ENCODE peak calls at places on chromosome 1, in four cellular contexts. One of them, this sample, is unnamed.
A peak's percentile ranks its signal among the peaks of the same experiment; 100 is the strongest.

GRCh38 chr1:230972855-230973271 is 5.8 kb downstream of the TTC13 start:
- DNase-seq in progenitor cell of endocrine pancreas: no peak
- DNase-seq in fibroblast of lung: no peak
- DNase-seq in stimulated activated naive CD8-positive, alpha-beta T cell treated with anti-CD3 and anti-CD28 coated beads, Interleukin-15, Interleukin-2, amounts not matched to agents 100 U/mL and 50 U/mL, for 24 hours: peak; percentile 38
- DNase-seq in this sample: peak; percentile 9

GRCh38 chr1:102191723-102192122 is 195.0 kb upstream of the OLFM3 start:
- DNase-seq in progenitor cell of endocrine pancreas: no peak
- DNase-seq in stimulated activated naive CD8-positive, alpha-beta T cell treated with anti-CD3 and anti-CD28 coated beads, Interleukin-15, Interleukin-2, amounts not matched to agents 100 U/mL and 50 U/mL, for 24 hours: no peak
- DNase-seq in fibroblast of lung: peak; percentile 2
- DNase-seq in this sample: no peak

GRCh38 chr1:166113031-166113430 is 53.8 kb downstream of the FAM78B start:
- DNase-seq in progenitor cell of endocrine pancreas: no peak
- DNase-seq in stimulated activated naive CD8-positive, alpha-beta T cell treated with anti-CD3 and anti-CD28 coated beads, Interleukin-15, Interleukin-2, amounts not matched to agents 100 U/mL and 50 U/mL, for 24 hours: no peak
- DNase-seq in fibroblast of lung: no peak
- DNase-seq in this sample: no peak

GRCh38 chr1:19405195-19405760 is 80.1 kb downstream of the CAPZB start:
- DNase-seq in progenitor cell of endocrine pancreas: no peak
- DNase-seq in stimulated activated naive CD8-positive, alpha-beta T cell treated with anti-CD3 and anti-CD28 coated beads, Interleukin-15, Interleukin-2, amounts not matched to agents 100 U/mL and 50 U/mL, for 24 hours: no peak
- DNase-seq in fibroblast of lung: no peak
- DNase-seq in this sample: no peak

GRCh38 chr1:222464841-222465210 is 83.1 kb downstream of the HHIPL2 start:
- DNase-seq in progenitor cell of endocrine pancreas: no peak
- DNase-seq in stimulated activated naive CD8-positive, alpha-beta T cell treated with anti-CD3 and anti-CD28 coated beads, Interleukin-15, Interleukin-2, amounts not matched to agents 100 U/mL and 50 U/mL, for 24 hours: peak; percentile 78
- DNase-seq in fibroblast of lung: peak; percentile 82
- DNase-seq in this sample: peak; percentile 37

GRCh38 chr1:168260393-168260792 is 20.3 kb upstream of the TBX19 start:
- DNase-seq in fibroblast of lung: no peak
- DNase-seq in progenitor cell of endocrine pancreas: no peak
- DNase-seq in stimulated activated naive CD8-positive, alpha-beta T cell treated with anti-CD3 and anti-CD28 coated beads, Interleukin-15, Interleukin-2, amounts not matched to agents 100 U/mL and 50 U/mL, for 24 hours: no peak
- DNase-seq in this sample: no peak

GRCh38 chr1:116573388-116574100 is 2.7 kb upstream of the CD58 start:
- DNase-seq in stimulated activated naive CD8-positive, alpha-beta T cell treated with anti-CD3 and anti-CD28 coated beads, Interleukin-15, Interleukin-2, amounts not matched to agents 100 U/mL and 50 U/mL, for 24 hours: no peak
- DNase-seq in progenitor cell of endocrine pancreas: no peak
- DNase-seq in fibroblast of lung: no peak
- DNase-seq in this sample: peak; percentile 52

GRCh38 chr1:232833966-232834535 is 28.8 kb downstream of the MAP10 start:
- DNase-seq in stimulated activated naive CD8-positive, alpha-beta T cell treated with anti-CD3 and anti-CD28 coated beads, Interleukin-15, Interleukin-2, amounts not matched to agents 100 U/mL and 50 U/mL, for 24 hours: no peak
- DNase-seq in fibroblast of lung: no peak
- DNase-seq in progenitor cell of endocrine pancreas: no peak
- DNase-seq in this sample: peak; percentile 14

GRCh38 chr1:106937104-106937503 is 119.4 kb upstream of the PRMT6 start:
- DNase-seq in progenitor cell of endocrine pancreas: no peak
- DNase-seq in fibroblast of lung: peak; percentile 86
- DNase-seq in stimulated activated naive CD8-positive, alpha-beta T cell treated with anti-CD3 and anti-CD28 coated beads, Interleukin-15, Interleukin-2, amounts not matched to agents 100 U/mL and 50 U/mL, for 24 hours: no peak
- DNase-seq in this sample: peak; percentile 91

GRCh38 chr1:173122958-173123852 is 72.5 kb upstream of the TNFSF18 start:
- DNase-seq in fibroblast of lung: peak; percentile 98
- DNase-seq in progenitor cell of endocrine pancreas: no peak
- DNase-seq in stimulated activated naive CD8-positive, alpha-beta T cell treated with anti-CD3 and anti-CD28 coated beads, Interleukin-15, Interleukin-2, amounts not matched to agents 100 U/mL and 50 U/mL, for 24 hours: no peak
- DNase-seq in this sample: peak; percentile 88

GRCh38 chr1:248631354-248632041 is 3.4 kb downstream of the OR2T11 start:
- DNase-seq in stimulated activated naive CD8-positive, alpha-beta T cell treated with anti-CD3 and anti-CD28 coated beads, Interleukin-15, Interleukin-2, amounts not matched to agents 100 U/mL and 50 U/mL, for 24 hours: no peak
- DNase-seq in progenitor cell of endocrine pancreas: no peak
- DNase-seq in fibroblast of lung: no peak
- DNase-seq in this sample: no peak

GRCh38 chr1:55951291-55951690 is 628.1 kb downstream of the PLPP3 start:
- DNase-seq in progenitor cell of endocrine pancreas: no peak
- DNase-seq in stimulated activated naive CD8-positive, alpha-beta T cell treated with anti-CD3 and anti-CD28 coated beads, Interleukin-15, Interleukin-2, amounts not matched to agents 100 U/mL and 50 U/mL, for 24 hours: no peak
- DNase-seq in fibroblast of lung: peak; percentile 8
- DNase-seq in this sample: peak; percentile 12

GRCh38 chr1:178810585-178810984 is 60.3 kb downstream of the ANGPTL1 start:
- DNase-seq in fibroblast of lung: no peak
- DNase-seq in progenitor cell of endocrine pancreas: no peak
- DNase-seq in stimulated activated naive CD8-positive, alpha-beta T cell treated with anti-CD3 and anti-CD28 coated beads, Interleukin-15, Interleukin-2, amounts not matched to agents 100 U/mL and 50 U/mL, for 24 hours: no peak
- DNase-seq in this sample: no peak

GRCh38 chr1:94954292-94955220 is 27.6 kb upstream of the CNN3 start:
- DNase-seq in progenitor cell of endocrine pancreas: no peak
- DNase-seq in stimulated activated naive CD8-positive, alpha-beta T cell treated with anti-CD3 and anti-CD28 coated beads, Interleukin-15, Interleukin-2, amounts not matched to agents 100 U/mL and 50 U/mL, for 24 hours: no peak
- DNase-seq in fibroblast of lung: no peak
- DNase-seq in this sample: no peak

GRCh38 chr1:86753700-86754099 is 49.3 kb downstream of the SH3GLB1 start:
- DNase-seq in stimulated activated naive CD8-positive, alpha-beta T cell treated with anti-CD3 and anti-CD28 coated beads, Interleukin-15, Interleukin-2, amounts not matched to agents 100 U/mL and 50 U/mL, for 24 hours: no peak
- DNase-seq in fibroblast of lung: no peak
- DNase-seq in progenitor cell of endocrine pancreas: no peak
- DNase-seq in this sample: no peak

GRCh38 chr1:41547336-41547735 is 62.9 kb upstream of the EDN2 start:
- DNase-seq in progenitor cell of endocrine pancreas: no peak
- DNase-seq in stimulated activated naive CD8-positive, alpha-beta T cell treated with anti-CD3 and anti-CD28 coated beads, Interleukin-15, Interleukin-2, amounts not matched to agents 100 U/mL and 50 U/mL, for 24 hours: no peak
- DNase-seq in fibroblast of lung: no peak
- DNase-seq in this sample: no peak

GRCh38 chr1:164583196-164583595 is 24.2 kb downstream of the PBX1 start:
- DNase-seq in fibroblast of lung: no peak
- DNase-seq in progenitor cell of endocrine pancreas: no peak
- DNase-seq in stimulated activated naive CD8-positive, alpha-beta T cell treated with anti-CD3 and anti-CD28 coated beads, Interleukin-15, Interleukin-2, amounts not matched to agents 100 U/mL and 50 U/mL, for 24 hours: no peak
- DNase-seq in this sample: no peak

GRCh38 chr1:248873993-248874671 is 15.2 kb upstream of the ZNF692 start:
- DNase-seq in progenitor cell of endocrine pancreas: peak; percentile 60
- DNase-seq in stimulated activated naive CD8-positive, alpha-beta T cell treated with anti-CD3 and anti-CD28 coated beads, Interleukin-15, Interleukin-2, amounts not matched to agents 100 U/mL and 50 U/mL, for 24 hours: peak; percentile 82
- DNase-seq in fibroblast of lung: peak; percentile 96
- DNase-seq in this sample: peak; percentile 76

GRCh38 chr1:228274452-228275153 is 66.8 kb downstream of the OBSCN start:
- DNase-seq in progenitor cell of endocrine pancreas: peak; percentile 8
- DNase-seq in stimulated activated naive CD8-positive, alpha-beta T cell treated with anti-CD3 and anti-CD28 coated beads, Interleukin-15, Interleukin-2, amounts not matched to agents 100 U/mL and 50 U/mL, for 24 hours: no peak
- DNase-seq in fibroblast of lung: no peak
- DNase-seq in this sample: no peak

GRCh38 chr1:107183011-107183410 is 42.2 kb downstream of the NTNG1 start:
- DNase-seq in progenitor cell of endocrine pancreas: no peak
- DNase-seq in fibroblast of lung: no peak
- DNase-seq in stimulated activated naive CD8-positive, alpha-beta T cell treated with anti-CD3 and anti-CD28 coated beads, Interleukin-15, Interleukin-2, amounts not matched to agents 100 U/mL and 50 U/mL, for 24 hours: no peak
- DNase-seq in this sample: peak; percentile 22

GRCh38 chr1:247747616-247748015 is 325 bp downstream of the OR14A2 start:
- DNase-seq in fibroblast of lung: no peak
- DNase-seq in stimulated activated naive CD8-positive, alpha-beta T cell treated with anti-CD3 and anti-CD28 coated beads, Interleukin-15, Interleukin-2, amounts not matched to agents 100 U/mL and 50 U/mL, for 24 hours: no peak
- DNase-seq in progenitor cell of endocrine pancreas: no peak
- DNase-seq in this sample: peak; percentile 61

GRCh38 chr1:211476200-211476849 is 15.6 kb downstream of the RD3 start:
- DNase-seq in progenitor cell of endocrine pancreas: peak; percentile 54
- DNase-seq in fibroblast of lung: peak; percentile 72
- DNase-seq in stimulated activated naive CD8-positive, alpha-beta T cell treated with anti-CD3 and anti-CD28 coated beads, Interleukin-15, Interleukin-2, amounts not matched to agents 100 U/mL and 50 U/mL, for 24 hours: peak; percentile 83
- DNase-seq in this sample: peak; percentile 47

GRCh38 chr1:235990376-235990795 is 74.5 kb downstream of the NID1 start:
- DNase-seq in stimulated activated naive CD8-positive, alpha-beta T cell treated with anti-CD3 and anti-CD28 coated beads, Interleukin-15, Interleukin-2, amounts not matched to agents 100 U/mL and 50 U/mL, for 24 hours: no peak
- DNase-seq in progenitor cell of endocrine pancreas: no peak
- DNase-seq in fibroblast of lung: peak; percentile 37
- DNase-seq in this sample: peak; percentile 76

GRCh38 chr1:183674339-183674738 is 21.2 kb upstream of the APOBEC4 start:
- DNase-seq in progenitor cell of endocrine pancreas: no peak
- DNase-seq in stimulated activated naive CD8-positive, alpha-beta T cell treated with anti-CD3 and anti-CD28 coated beads, Interleukin-15, Interleukin-2, amounts not matched to agents 100 U/mL and 50 U/mL, for 24 hours: no peak
- DNase-seq in fibroblast of lung: no peak
- DNase-seq in this sample: peak; percentile 11

GRCh38 chr1:206575894-206576737 is 36.1 kb downstream of the EIF2D start:
- DNase-seq in stimulated activated naive CD8-positive, alpha-beta T cell treated with anti-CD3 and anti-CD28 coated beads, Interleukin-15, Interleukin-2, amounts not matched to agents 100 U/mL and 50 U/mL, for 24 hours: no peak
- DNase-seq in fibroblast of lung: no peak
- DNase-seq in progenitor cell of endocrine pancreas: no peak
- DNase-seq in this sample: no peak

GRCh38 chr1:26084091-26084561 is 16.7 kb upstream of the TRIM63 start:
- DNase-seq in progenitor cell of endocrine pancreas: no peak
- DNase-seq in fibroblast of lung: no peak
- DNase-seq in stimulated activated naive CD8-positive, alpha-beta T cell treated with anti-CD3 and anti-CD28 coated beads, Interleukin-15, Interleukin-2, amounts not matched to agents 100 U/mL and 50 U/mL, for 24 hours: no peak
- DNase-seq in this sample: peak; percentile 35

GRCh38 chr1:6625579-6626149 is 996 bp downstream of the THAP3 start:
- DNase-seq in stimulated activated naive CD8-positive, alpha-beta T cell treated with anti-CD3 and anti-CD28 coated beads, Interleukin-15, Interleukin-2, amounts not matched to agents 100 U/mL and 50 U/mL, for 24 hours: peak; percentile 37
- DNase-seq in progenitor cell of endocrine pancreas: no peak
- DNase-seq in fibroblast of lung: peak; percentile 69
- DNase-seq in this sample: peak; percentile 39

GRCh38 chr1:25642710-25643109 is 26.1 kb downstream of the MAN1C1 start:
- DNase-seq in stimulated activated naive CD8-positive, alpha-beta T cell treated with anti-CD3 and anti-CD28 coated beads, Interleukin-15, Interleukin-2, amounts not matched to agents 100 U/mL and 50 U/mL, for 24 hours: peak; percentile 65
- DNase-seq in fibroblast of lung: peak; percentile 65
- DNase-seq in progenitor cell of endocrine pancreas: no peak
- DNase-seq in this sample: peak; percentile 39